ENCODE peak calls at places on chromosome 1, in seven cellular contexts. N is mucosa of gallbladder; W is HuH-7; L is NCI-H1092 treated with DMSO at 0.1 percent for 48 hours; V is activated CD4-positive, alpha-beta T cell treated with anti-CD3 and anti-CD28 coated beads, Interleukin-2, amount 10 ng/mL, durations not matched to agents 7 days and 5 days; B is GM13977; M is psoas muscle. U is an unnamed sample.

GRCh38 chr1:225485991-225486530 is 58.2 kb upstream of the LBR start:
- DNase-seq in N (no peak), W (no peak), L (no peak), V (no peak), B (no peak), M (no peak), U (no peak)

GRCh38 chr1:215292906-215293305 is 210.4 kb downstream of the KCNK2 start:
- DNase-seq in N (no peak), W (no peak), L (no peak), V (no peak), B (no peak), M (no peak), U (no peak)

GRCh38 chr1:214983126-214983869 is 99.2 kb upstream of the KCNK2 start:
- DNase-seq in N (no peak), W (no peak), L (no peak), V (no peak), B (no peak), M (no peak), U (no peak)

GRCh38 chr1:27037518-27037917 is 24.9 kb upstream of the TENT5B start:
- DNase-seq in N (no peak), W (no peak), L (no peak), V (no peak), B (no peak), M (peak), U (no peak)

GRCh38 chr1:87182611-87183010 is 146.1 kb upstream of the LMO4 start:
- DNase-seq in N (no peak), W (no peak), L (no peak), V (no peak), B (no peak), M (no peak), U (no peak)

GRCh38 chr1:156677616-156678596 is 699 bp upstream of the NES start:
- DNase-seq in N (peak), W (peak), L (peak), V (peak), B (peak), M (peak), U (no peak)

GRCh38 chr1:236156512-236157208 is 14.3 kb downstream of the GPR137B start:
- DNase-seq in N (no peak), W (no peak), L (no peak), V (peak), B (peak), M (no peak), U (no peak)

GRCh38 chr1:156117414-156118174 is 3.1 kb downstream of the LMNA start:
- DNase-seq in N (no peak), W (no peak), L (no peak), V (no peak), B (no peak), M (no peak), U (no peak)

GRCh38 chr1:6466023-6466422 is at the start of gene TNFRSF25:
- DNase-seq in N (no peak), W (no peak), L (no peak), V (peak), B (no peak), M (no peak), U (no peak)

GRCh38 chr1:29676496-29676895 is 440.2 kb downstream of the PTPRU start:
- DNase-seq in N (no peak), W (no peak), L (no peak), V (no peak), B (no peak), M (no peak), U (peak)

GRCh38 chr1:192491804-192492554 is 83.6 kb upstream of the RGS1 start:
- DNase-seq in N (no peak), W (no peak), L (no peak), V (no peak), B (no peak), M (no peak), U (no peak)

GRCh38 chr1:65065535-65066378 is 82.2 kb upstream of the AK4 start:
- DNase-seq in N (peak), W (peak), L (peak), V (no peak), B (no peak), M (peak), U (no peak)

GRCh38 chr1:219296430-219296850 is 122.8 kb downstream of the LYPLAL1 start:
- DNase-seq in N (no peak), W (no peak), L (peak), V (no peak), B (no peak), M (no peak), U (no peak)

GRCh38 chr1:98221926-98222325 is 301.1 kb upstream of the DPYD start:
- DNase-seq in N (no peak), W (no peak), L (no peak), V (no peak), B (no peak), M (no peak), U (no peak)

GRCh38 chr1:6163191-6163972 is 16.7 kb downstream of the CHD5 start:
- DNase-seq in N (no peak), W (no peak), L (no peak), V (no peak), B (no peak), M (no peak), U (no peak)

GRCh38 chr1:226632922-226633351 is 84.4 kb downstream of the STUM start:
- DNase-seq in N (no peak), W (no peak), L (no peak), V (no peak), B (no peak), M (peak), U (no peak)

GRCh38 chr1:180213401-180214177 is 16.5 kb upstream of the LHX4 start:
- DNase-seq in N (no peak), W (peak), L (no peak), V (peak), B (peak), M (no peak), U (no peak)

GRCh38 chr1:159076753-159077656 is at the start of gene AIM2:
- DNase-seq in N (peak), W (no peak), L (no peak), V (peak), B (peak), M (no peak), U (no peak)

GRCh38 chr1:100187912-100188311 is 9.9 kb upstream of the LRRC39 start:
- DNase-seq in N (no peak), W (peak), L (no peak), V (no peak), B (no peak), M (peak), U (no peak)

GRCh38 chr1:113007706-113008364 is 51.8 kb upstream of the SLC16A1 start:
- DNase-seq in N (no peak), W (no peak), L (no peak), V (no peak), B (no peak), M (no peak), U (no peak)

GRCh38 chr1:175075572-175076568 is 8.2 kb downstream of the TNN start:
- DNase-seq in N (no peak), W (no peak), L (no peak), V (no peak), B (peak), M (no peak), U (no peak)

GRCh38 chr1:14113841-14114567 is 414.0 kb downstream of the PRDM2 start:
- DNase-seq in N (peak), W (peak), L (peak), V (no peak), B (peak), M (no peak), U (no peak)

GRCh38 chr1:30388386-30388785 is 335.0 kb downstream of the MATN1 start:
- DNase-seq in N (no peak), W (no peak), L (no peak), V (no peak), B (no peak), M (no peak), U (no peak)

GRCh38 chr1:66403031-66403731 is 130.8 kb upstream of the SGIP1 start:
- DNase-seq in N (no peak), W (no peak), L (no peak), V (no peak), B (no peak), M (no peak), U (no peak)

GRCh38 chr1:207309775-207310273 is 11.7 kb upstream of the CD55 start:
- DNase-seq in N (peak), W (no peak), L (no peak), V (no peak), B (peak), M (peak), U (no peak)

GRCh38 chr1:240575976-240576666 is 35.8 kb downstream of the GREM2 start:
- DNase-seq in N (no peak), W (no peak), L (no peak), V (peak), B (no peak), M (no peak), U (no peak)

GRCh38 chr1:60130703-60131102 is 57.1 kb upstream of the C1orf87 start:
- DNase-seq in N (no peak), W (no peak), L (no peak), V (no peak), B (no peak), M (no peak), U (no peak)

GRCh38 chr1:67733741-67734690 is 49.0 kb downstream of the GADD45A start:
- DNase-seq in N (no peak), W (no peak), L (no peak), V (no peak), B (no peak), M (no peak), U (no peak)

GRCh38 chr1:79188371-79188770 is 181.8 kb upstream of the ADGRL4 start:
- DNase-seq in N (no peak), W (no peak), L (no peak), V (no peak), B (no peak), M (no peak), U (no peak)

GRCh38 chr1:15885269-15885668 is 37.8 kb downstream of the SPEN start:
- DNase-seq in N (no peak), W (no peak), L (no peak), V (no peak), B (no peak), M (no peak), U (no peak)

GRCh38 chr1:17538428-17539130 is 919 bp upstream of the ARHGEF10L start:
- DNase-seq in N (no peak), W (peak), L (no peak), V (no peak), B (no peak), M (no peak), U (no peak)

GRCh38 chr1:159973350-159973940 is 19.4 kb upstream of the SLAMF9 start:
- DNase-seq in N (no peak), W (no peak), L (no peak), V (no peak), B (no peak), M (no peak), U (peak)

GRCh38 chr1:60697204-60697994 is 385.0 kb upstream of the NFIA start:
- DNase-seq in N (no peak), W (no peak), L (peak), V (no peak), B (no peak), M (no peak), U (no peak)

GRCh38 chr1:26064591-26064990 is 2.8 kb downstream of the TRIM63 start:
- DNase-seq in N (peak), W (no peak), L (no peak), V (no peak), B (no peak), M (peak), U (no peak)

GRCh38 chr1:1270813-1271212 is 2.8 kb downstream of the UBE2J2 start:
- DNase-seq in N (no peak), W (no peak), L (no peak), V (no peak), B (no peak), M (no peak), U (no peak)